ENCODE peak calls at places on chromosomes 1 and 21, in six cellular contexts. J is H1, G is Peyer's patch, I is tibial nerve, P is fibroblast of lung, S is GM23338. Y is an unnamed sample. For H3K4me1, the result is how much of the 10 kb centered on the place peaks cover.

GRCh38 chr1:25922633-25923567 is 16.7 kb upstream of the STMN1 start:
- DNase-seq in J (no peak), G (peak), I (peak), P (peak), S (peak), Y (no peak)

GRCh38 chr1:223364685-223365382 is 858 bp upstream of the SUSD4 start:
- DNase-seq in J (no peak), G (no peak), I (no peak), P (peak), S (peak), Y (no peak)

GRCh38 chr1:76269175-76269574 is 194.6 kb downstream of the ST6GALNAC3 start:
- DNase-seq in J (no peak), G (no peak), I (no peak), P (peak), S (no peak), Y (no peak)

GRCh38 chr1:100443739-100444571 is 91.6 kb downstream of the CDC14A start:
- DNase-seq in J (no peak), G (no peak), I (no peak), P (peak), S (no peak), Y (no peak)

GRCh38 chr1:54610048-54610447 is 13.3 kb downstream of the FAM151A start:
- DNase-seq in J (no peak), G (no peak), I (no peak), P (peak), S (peak), Y (no peak)

GRCh38 chr1:197663178-197663953 is 111.9 kb downstream of the DENND1B start:
- DNase-seq in J (no peak), G (no peak), I (no peak), P (peak), S (peak), Y (no peak)

GRCh38 chr1:29975036-29975694 is 738.8 kb downstream of the PTPRU start:
- DNase-seq in J (no peak), G (no peak), I (no peak), P (peak), S (peak), Y (no peak)

GRCh38 chr1:239008568-239008967 is 377.8 kb upstream of the CHRM3 start:
- DNase-seq in J (no peak), G (no peak), I (no peak), P (no peak), S (no peak), Y (no peak)

GRCh38 chr1:230565141-230565540 is 77.1 kb upstream of the COG2 start:
- DNase-seq in J (no peak), G (no peak), I (no peak), P (no peak), S (no peak), Y (no peak)

GRCh38 chr1:53732409-53732808 is 6.6 kb downstream of the GLIS1 start:
- DNase-seq in J (no peak), G (no peak), I (no peak), P (peak), S (no peak), Y (no peak)

GRCh38 chr1:6445062-6445763 is 20.6 kb downstream of the ESPN start:
- DNase-seq in J (no peak), G (peak), I (no peak), P (peak), S (peak), Y (no peak)

GRCh38 chr1:118217073-118217620 is 32.1 kb upstream of the SPAG17 start:
- DNase-seq in J (no peak), G (no peak), I (no peak), P (no peak), S (no peak), Y (no peak)

GRCh38 chr1:229696385-229696784 is 70.3 kb downstream of the URB2 start:
- DNase-seq in J (no peak), G (no peak), I (no peak), P (no peak), S (peak), Y (no peak)

GRCh38 chr21:8998946-8999681 is 1522.3 kb upstream of the TPTE start:
- DNase-seq in J (no peak), G (no peak), I (no peak), P (no peak), S (peak), Y (no peak)

GRCh38 chr1:78114034-78114956 is 68.5 kb downstream of the GIPC2 start:
- DNase-seq in J (no peak), G (no peak), I (peak), P (peak), S (peak), Y (no peak)

GRCh38 chr21:15731243-15731613 is 1.4 kb downstream of the USP25 start:
- DNase-seq in J (no peak), G (no peak), I (no peak), P (peak), S (no peak), Y (no peak)

GRCh38 chr1:83845437-83846071 is 153.4 kb downstream of the TTLL7 start:
- DNase-seq in J (no peak), G (no peak), I (peak), P (no peak), S (no peak), Y (no peak)

GRCh38 chr21:35294231-35294898 is 245.3 kb upstream of the RUNX1 start:
- DNase-seq in J (no peak), G (no peak), I (no peak), P (no peak), S (peak), Y (no peak)

GRCh38 chr1:216945506-216946080 is 222.4 kb upstream of the ESRRG start:
- DNase-seq in J (no peak), G (no peak), I (no peak), P (no peak), S (no peak), Y (no peak)

GRCh38 chr1:92538413-92539061 is 51.8 kb upstream of the GFI1 start:
- DNase-seq in J (no peak), G (no peak), I (no peak), P (peak), S (no peak), Y (no peak)

GRCh38 chr1:61980561-61980960 is 214.1 kb upstream of the L1TD1 start:
- DNase-seq in J (no peak), G (no peak), I (no peak), P (peak), S (peak), Y (no peak)

GRCh38 chr1:160640359-160641123 is 6.3 kb downstream of the SLAMF1 start:
- DNase-seq in J (no peak), G (no peak), I (no peak), P (no peak), S (no peak), Y (no peak)
- H3K4me1 ChIP-seq in J (under half), G (under half), I (under half), P (under half), S (under half), Y (under half)

DNA sequence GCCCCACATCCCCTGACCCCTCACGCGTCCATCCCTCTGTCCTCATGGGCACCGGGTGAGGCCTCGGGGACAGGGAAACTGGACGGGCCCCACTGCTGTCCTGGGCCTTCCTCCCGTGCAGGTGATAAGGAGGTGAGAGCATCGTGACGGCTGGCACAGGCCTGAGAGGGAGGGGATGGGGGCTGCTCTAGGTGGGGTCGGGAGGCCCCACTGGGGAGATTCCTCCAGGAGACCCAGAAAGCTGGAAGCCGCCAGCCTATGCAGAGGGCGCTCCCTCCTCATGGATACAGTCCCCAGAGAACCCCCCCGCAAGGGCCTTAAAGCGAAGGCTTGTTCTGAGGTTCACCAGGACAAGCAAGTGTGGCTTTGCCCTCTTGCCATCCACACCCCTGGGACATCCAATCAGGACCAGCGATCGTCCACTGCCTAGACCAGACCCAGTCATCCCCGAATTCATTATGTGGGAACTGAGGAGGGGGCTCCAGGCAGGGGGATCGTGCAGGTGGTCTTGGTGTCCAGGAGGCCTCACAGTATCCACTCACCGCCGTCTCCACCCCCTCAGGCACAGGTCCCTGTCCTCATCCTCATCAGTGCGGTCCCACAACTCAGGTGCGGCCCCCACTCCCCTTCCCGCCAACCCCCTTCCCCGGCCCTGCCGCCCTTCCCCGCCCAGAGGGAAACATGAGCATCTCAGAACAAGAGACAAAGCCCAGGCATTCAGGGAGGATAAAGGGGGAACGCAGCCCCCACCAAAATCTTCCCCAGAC is 45.3 kb upstream of the COL18A1 start:
- DNase-seq in J (no peak), G (no peak), I (no peak), P (no peak), S (no peak), Y (no peak)
- H3K4me1 ChIP-seq in J (under half), G (under half), I (under half), P (under half), S (under half), Y (under half)

GRCh38 chr1:115088115-115088794 is 1.0 kb downstream of the TSPAN2 start:
- DNase-seq in J (no peak), G (no peak), I (no peak), P (no peak), S (peak), Y (no peak)

GRCh38 chr1:115090956-115091355 is 1.7 kb upstream of the TSPAN2 start:
- DNase-seq in J (no peak), G (no peak), I (no peak), P (no peak), S (no peak), Y (no peak)

GRCh38 chr1:115089443-115090340 is at the start of gene TSPAN2:
- DNase-seq in J (peak), G (peak), I (peak), P (peak), S (peak), Y (no peak)

GRCh38 chr1:115090547-115090946 is 1.2 kb upstream of the TSPAN2 start:
- DNase-seq in J (no peak), G (no peak), I (no peak), P (peak), S (peak), Y (no peak)

DNA sequence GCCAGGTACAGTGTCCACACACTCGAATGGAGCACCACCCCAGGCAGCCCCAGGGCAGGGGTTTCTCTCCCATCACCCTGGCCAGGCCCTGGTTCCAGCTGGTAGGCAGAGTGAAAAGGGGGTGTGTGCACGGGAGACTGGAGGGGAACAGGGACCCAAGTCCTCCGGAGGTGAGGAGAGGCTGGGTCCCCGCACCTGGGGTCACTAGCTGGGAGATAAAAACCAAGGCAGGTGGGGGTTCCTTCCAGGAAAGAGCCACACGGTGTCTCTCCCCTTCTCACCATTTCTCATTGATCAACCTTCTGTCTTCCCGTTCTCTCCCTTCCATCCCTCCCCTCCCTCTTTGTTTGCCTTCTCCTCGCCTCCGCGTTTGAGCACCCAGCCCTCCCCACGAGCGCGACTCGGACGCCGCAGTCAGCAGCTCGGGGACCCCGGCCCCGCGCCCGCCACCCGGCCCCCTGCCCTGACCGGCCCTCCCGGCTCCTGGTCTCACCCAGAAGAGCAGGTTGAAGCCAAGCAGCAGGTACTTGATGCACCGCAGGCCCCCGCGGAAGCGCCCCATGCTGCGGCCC is 346 bp downstream of the TSPAN2 start:
- DNase-seq in J (no peak), G (no peak), I (no peak), P (no peak), S (no peak), Y (no peak)
- H3K4me1 ChIP-seq in J (under half), G (under half), I (under half), P (under half), S (under half), Y (half or more)

GRCh38 chr21:44082648-44083436 is 24.4 kb upstream of the PWP2 start:
- DNase-seq in J (no peak), G (no peak), I (no peak), P (no peak), S (no peak), Y (no peak)
- H3K4me1 ChIP-seq in J (under half), G (under half), I (under half), P (under half), S (under half), Y (under half)

DNA sequence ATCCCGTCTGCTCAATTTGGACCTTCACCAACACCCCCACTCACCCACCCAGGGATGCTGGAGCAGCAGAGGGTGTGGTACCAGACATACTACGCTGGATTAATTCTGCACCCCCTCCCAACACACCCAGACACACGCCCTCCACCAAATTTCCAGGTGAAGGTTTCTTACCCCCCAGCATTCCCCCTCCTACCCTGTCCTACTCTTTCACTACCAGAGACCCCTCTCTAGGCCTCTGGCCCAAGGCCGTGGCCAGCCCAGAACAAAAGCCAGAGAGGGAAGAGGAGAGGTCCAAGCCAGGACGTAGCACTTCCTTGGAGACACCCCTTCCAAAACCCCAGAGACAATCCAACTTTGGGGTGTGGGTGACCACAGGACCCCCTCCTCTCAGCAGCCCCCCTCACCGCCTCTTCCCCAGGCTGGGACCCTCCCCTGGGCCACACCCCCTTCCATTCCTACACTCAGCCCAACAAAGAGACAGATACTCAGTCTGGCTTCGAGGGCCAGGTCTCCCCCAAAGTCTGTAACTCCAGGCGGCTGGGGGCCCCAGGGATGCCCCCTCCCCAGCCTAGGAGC is 1.6 kb downstream of the MEX3A start:
- DNase-seq in J (no peak), G (no peak), I (no peak), P (no peak), S (no peak), Y (no peak)
- H3K4me1 ChIP-seq in J (under half), G (under half), I (under half), P (under half), S (half or more), Y (under half)

GRCh38 chr1:1407101-1407956 is at the start of gene MRPL20:
- DNase-seq in J (peak), G (peak), I (peak), P (peak), S (peak), Y (peak)
- H3K4me1 ChIP-seq in J (under half), G (under half), I (half or more), P (under half), S (under half), Y (under half)

DNA sequence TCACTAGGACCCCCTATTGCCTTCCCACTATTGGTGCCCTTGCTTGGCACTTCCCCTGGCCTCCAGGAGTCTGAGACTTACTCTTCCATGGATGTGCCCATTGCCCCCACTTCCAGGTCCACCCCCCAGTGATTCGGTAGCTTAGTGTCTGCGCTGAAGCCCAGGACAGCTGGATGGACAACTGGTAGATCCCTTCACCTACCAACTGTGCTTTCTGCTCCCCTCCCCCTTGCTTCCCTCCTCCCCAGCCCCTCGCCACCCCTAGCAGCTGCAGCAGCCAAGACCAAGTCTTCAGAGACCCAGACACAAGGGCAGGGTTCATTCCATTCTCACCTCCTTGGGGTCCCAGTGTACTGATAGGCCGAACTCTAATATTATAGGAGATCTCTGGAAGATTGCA is 6.9 kb downstream of the LMNA start:
- DNase-seq in J (no peak), G (no peak), I (no peak), P (no peak), S (no peak), Y (no peak)
- H3K4me1 ChIP-seq in J (under half), G (half or more), I (half or more), P (under half), S (under half), Y (half or more)

GRCh38 chr1:243930822-243931671 is 81.0 kb upstream of the AKT3 start:
- DNase-seq in J (no peak), G (no peak), I (no peak), P (peak), S (peak), Y (no peak)
- H3K4me1 ChIP-seq in J (under half), G (under half), I (under half), P (under half), S (under half), Y (under half)

GRCh38 chr1:219347843-219348475 is 174.3 kb downstream of the LYPLAL1 start:
- DNase-seq in J (no peak), G (no peak), I (peak), P (peak), S (no peak), Y (no peak)
- H3K4me1 ChIP-seq in J (under half), G (under half), I (under half), P (under half), S (under half), Y (under half)

GRCh38 chr21:46063227-46063626 is 34.7 kb upstream of the COL6A2 start:
- DNase-seq in J (no peak), G (no peak), I (no peak), P (no peak), S (no peak), Y (no peak)

GRCh38 chr21:46061950-46062349 is 36.0 kb upstream of the COL6A2 start:
- DNase-seq in J (no peak), G (no peak), I (no peak), P (no peak), S (no peak), Y (no peak)

GRCh38 chr21:46063734-46064680 is 33.9 kb upstream of the COL6A2 start:
- DNase-seq in J (no peak), G (peak), I (no peak), P (no peak), S (no peak), Y (no peak)

GRCh38 chr21:46061063-46061462 is 36.8 kb upstream of the COL6A2 start:
- DNase-seq in J (no peak), G (peak), I (no peak), P (no peak), S (no peak), Y (no peak)

DNA sequence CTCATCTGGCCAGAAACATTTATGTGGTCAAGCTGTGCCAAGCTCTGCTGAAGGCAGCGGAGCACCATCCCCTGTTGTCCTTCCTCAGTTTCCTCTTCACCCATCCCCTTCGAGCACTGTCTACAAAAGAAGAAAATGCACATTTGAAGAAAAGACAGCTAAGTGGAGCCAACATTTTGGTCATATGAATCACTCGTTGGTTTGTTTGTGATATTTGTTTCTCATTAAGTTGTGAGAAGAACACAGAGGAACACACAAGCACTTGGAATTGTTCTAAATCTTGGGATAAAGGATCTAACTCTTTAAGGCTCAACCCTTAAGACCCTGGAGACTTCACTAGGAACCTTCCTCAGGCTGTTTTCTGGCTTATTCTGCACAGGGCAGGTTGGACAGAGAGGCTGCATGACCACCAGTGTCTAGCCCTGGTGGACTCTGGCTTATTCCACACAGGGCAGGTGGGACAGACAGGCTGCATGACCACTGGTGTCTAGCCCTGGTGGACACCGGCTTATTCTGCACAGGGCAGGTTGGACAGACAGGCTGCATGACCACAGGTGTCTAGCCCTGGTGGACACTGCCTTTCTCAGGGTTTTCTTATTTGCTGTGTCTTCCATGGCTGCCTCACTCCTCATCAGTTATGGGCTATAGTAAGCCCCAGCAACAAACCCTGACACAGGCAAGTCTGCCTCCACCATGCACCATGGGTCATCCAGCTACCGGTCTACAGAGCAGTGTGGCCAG is 35.3 kb upstream of the COL6A2 start:
- DNase-seq in J (no peak), G (peak), I (no peak), P (no peak), S (no peak), Y (no peak)
- H3K4me1 ChIP-seq in J (under half), G (under half), I (half or more), P (under half), S (under half), Y (under half)

Y was measured in esophagus squamous epithelium.